ENCODE peak calls at places on chromosomes 1 and 21, in nine cellular contexts. W is osteocyte, P is B cell, I is progenitor cell of endocrine pancreas, T is endothelial cell of umbilical vein, J is mammary epithelial cell, R is PC-3, H is fibroblast of lung, E is astrocyte of the cerebellum. N is an unnamed sample.
A peak's percentile ranks its signal among the peaks of the same experiment; 100 is the strongest.

GRCh38 chr1:8200317-8201115 is 117.4 kb upstream of the SLC45A1 start:
- DNase-seq in W (no peak), P (no peak), I (no peak), T (no peak), J (no peak), R (no peak), H (no peak), E (no peak), N (no peak)

GRCh38 chr1:183272390-183272801 is 86.3 kb downstream of the LAMC2 start:
- DNase-seq in W (no peak), P (no peak), I (no peak), T (peak; percentile 59), J (peak; percentile 74), R (peak; percentile 79), H (peak; percentile 96), E (no peak), N (no peak)

GRCh38 chr1:180167021-180167701 is 12.5 kb downstream of the QSOX1 start:
- DNase-seq in W (no peak), P (no peak), I (no peak), T (peak; percentile 40), J (no peak), R (no peak), H (no peak), E (no peak), N (peak; percentile 43)

GRCh38 chr1:2425875-2426274 is 13.5 kb upstream of the PEX10 start:
- DNase-seq in W (no peak), P (no peak), I (no peak), T (no peak), J (no peak), R (no peak), H (no peak), E (no peak), N (no peak)

GRCh38 chr21:46116846-46117585 is 19.1 kb downstream of the COL6A2 start:
- DNase-seq in W (peak; percentile 91), P (peak; percentile 43), I (peak; percentile 8), T (no peak), J (peak; percentile 48), R (peak; percentile 39), H (no peak), E (no peak), N (peak; percentile 16)

GRCh38 chr1:6448749-6449631 is 17.0 kb downstream of the TNFRSF25 start:
- DNase-seq in W (no peak), P (no peak), I (peak; percentile 42), T (peak; percentile 20), J (no peak), R (peak; percentile 33), H (peak; percentile 14), E (no peak), N (no peak)

GRCh38 chr1:44730741-44731512 is at the start of gene RNU5D-1:
- DNase-seq in W (peak; percentile 95), P (peak; percentile 80), I (peak; percentile 60), T (peak; percentile 97), J (peak; percentile 99), R (peak; percentile 97), H (peak; percentile 98), E (peak; percentile 95), N (peak; percentile 97)

GRCh38 chr1:50704126-50704525 is 255.9 kb downstream of the FAF1 start:
- DNase-seq in W (no peak), P (peak; percentile 45), I (no peak), T (peak; percentile 58), J (peak; percentile 26), R (peak; percentile 73), H (peak; percentile 19), E (peak; percentile 12), N (no peak)

GRCh38 chr1:32406629-32407111 is 12.4 kb upstream of the BSDC1 start:
- DNase-seq in W (no peak), P (no peak), I (no peak), T (no peak), J (peak; percentile 37), R (peak; percentile 63), H (no peak), E (no peak), N (no peak)

GRCh38 chr1:89590341-89591080 is 42.4 kb upstream of the LRRC8C start:
- DNase-seq in W (no peak), P (no peak), I (no peak), T (no peak), J (no peak), R (no peak), H (no peak), E (no peak), N (no peak)

GRCh38 chr1:30414851-30415165 is 308.6 kb downstream of the MATN1 start:
- DNase-seq in W (peak; percentile 44), P (no peak), I (no peak), T (no peak), J (no peak), R (no peak), H (no peak), E (no peak), N (no peak)

GRCh38 chr1:30413111-30413440 is 310.3 kb downstream of the MATN1 start:
- DNase-seq in W (no peak), P (no peak), I (no peak), T (no peak), J (no peak), R (no peak), H (no peak), E (no peak), N (peak; percentile 4)

GRCh38 chr1:30412241-30413110 is 310.9 kb downstream of the MATN1 start:
- DNase-seq in W (peak; percentile 75), P (no peak), I (peak; percentile 6), T (no peak), J (peak; percentile 49), R (no peak), H (peak; percentile 20), E (no peak), N (peak; percentile 5)

GRCh38 chr1:30414086-30414850 is 309.1 kb downstream of the MATN1 start:
- DNase-seq in W (peak; percentile 80), P (no peak), I (no peak), T (no peak), J (no peak), R (no peak), H (no peak), E (no peak), N (peak; percentile 7)

DNA sequence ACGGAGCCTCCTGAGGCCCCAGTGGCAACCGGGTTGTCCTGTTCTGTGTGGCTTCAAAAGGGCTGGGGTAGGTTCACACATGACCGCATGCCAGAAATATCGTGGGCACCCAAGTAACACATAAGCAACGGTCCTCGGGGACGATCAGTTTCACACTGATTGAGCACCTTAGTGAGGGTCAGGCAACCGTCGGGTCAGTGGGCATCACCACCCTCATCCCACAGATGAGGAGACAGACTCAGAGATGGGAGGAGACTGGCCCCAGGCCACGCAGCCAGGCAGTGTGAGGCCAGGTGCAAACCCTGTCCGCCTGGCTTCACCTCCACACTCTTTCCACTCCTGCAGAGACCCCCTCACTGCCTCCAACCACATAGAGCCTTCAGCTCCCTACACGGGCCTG is 309.8 kb downstream of the MATN1 start:
- DNase-seq in W (peak; percentile 75), P (no peak), I (no peak), T (no peak), J (no peak), R (no peak), H (no peak), E (no peak), N (no peak)
- TF ChIP-seq CTCF in W (no peak), P (no peak), I (no peak), T (no peak), J (no peak), R (no peak), H (no peak), E (no peak), N (no peak)

GRCh38 chr1:230104395-230105244 is 37.6 kb downstream of the GALNT2 start:
- DNase-seq in W (peak; percentile 92), P (peak; percentile 41), I (no peak), T (peak; percentile 96), J (peak; percentile 99), R (peak; percentile 100), H (peak; percentile 100), E (peak; percentile 94), N (peak; percentile 89)
- TF ChIP-seq CTCF in W (peak; percentile 13), P (no peak), I (no peak), T (peak; percentile 18), J (no peak), R (peak; percentile 20), H (no peak), E (peak; percentile 20), N (no peak)

GRCh38 chr1:49252917-49253316 is 476.2 kb upstream of the BEND5 start:
- DNase-seq in W (no peak), P (no peak), I (no peak), T (no peak), J (no peak), R (no peak), H (no peak), E (no peak), N (no peak)

GRCh38 chr1:49251385-49251784 is 474.7 kb upstream of the BEND5 start:
- DNase-seq in W (no peak), P (no peak), I (no peak), T (no peak), J (no peak), R (no peak), H (no peak), E (no peak), N (no peak)
- TF ChIP-seq CTCF in W (no peak), P (no peak), I (no peak), T (no peak), J (no peak), R (no peak), H (no peak), E (no peak), N (no peak)

GRCh38 chr1:161020573-161021167 is at the start of gene F11R:
- DNase-seq in W (no peak), P (peak; percentile 67), I (peak; percentile 65), T (peak; percentile 66), J (peak; percentile 87), R (peak; percentile 62), H (no peak), E (no peak), N (peak; percentile 24)
- TF ChIP-seq CTCF in W (peak; percentile 12), P (peak; percentile 12), I (peak; percentile 45), T (peak; percentile 49), J (peak; percentile 8), R (peak; percentile 32), H (no peak), E (no peak), N (no peak)